ENCODE peak calls at places on chromosome 17, in four cellular contexts. K is NCI-H526 treated with DMSO at 0.1 percent for 48 hours, G is lower leg skin, O is NCI-H446 treated with DMSO at 0.1 percent for 48 hours. J is an unnamed sample.

GRCh38 chr17:29769225-29769624 is 146.5 kb upstream of the CORO6 start:
- DNase-seq in O (no peak), K (no peak), G (no peak), J (no peak)

GRCh38 chr17:36760425-36760824 is 159.0 kb downstream of the MRM1 start:
- DNase-seq in K (no peak), O (no peak), G (no peak), J (no peak)

GRCh38 chr17:45812102-45812501 is 28.0 kb downstream of the CRHR1 start:
- DNase-seq in G (no peak), O (no peak), K (peak; percentile 17), J (no peak)

GRCh38 chr17:47999612-48000011 is 28.7 kb downstream of the CDK5RAP3 start:
- DNase-seq in O (no peak), G (no peak), K (no peak), J (no peak)

GRCh38 chr17:31072186-31072585 is 22.6 kb upstream of the NF1 start:
- DNase-seq in G (no peak), O (no peak), K (no peak), J (no peak)

GRCh38 chr17:65370669-65371126 is 190.8 kb downstream of the AXIN2 start:
- DNase-seq in G (no peak), O (no peak), K (no peak), J (no peak)

GRCh38 chr17:58358408-58359172 is 6.6 kb upstream of the SUPT4H1 start:
- DNase-seq in G (no peak), O (no peak), K (no peak), J (no peak)

GRCh38 chr17:4087911-4088693 is 54.7 kb downstream of the ZZEF1 start:
- DNase-seq in O (no peak), G (no peak), K (no peak), J (no peak)

GRCh38 chr17:67390646-67391480 is 13.8 kb downstream of the PITPNC1 start:
- DNase-seq in G (no peak), K (no peak), O (peak; percentile 54), J (no peak)

GRCh38 chr17:83201206-83202001 is 122.0 kb downstream of the METRNL start:
- DNase-seq in K (no peak), O (no peak), G (peak; percentile 15), J (no peak)

GRCh38 chr17:57671546-57672204 is 73.4 kb downstream of the CCDC182 start:
- DNase-seq in O (peak; percentile 40), G (no peak), K (peak; percentile 83), J (peak; percentile 86)

GRCh38 chr17:79658811-79659207 is 48.0 kb upstream of the RBFOX3 start:
- DNase-seq in G (no peak), K (peak; percentile 35), O (no peak), J (peak; percentile 81)

GRCh38 chr17:80504671-80505413 is 28.4 kb upstream of the NPTX1 start:
- DNase-seq in O (no peak), K (no peak), G (no peak), J (no peak)

GRCh38 chr17:18967806-18968744 is 16.1 kb downstream of the SLC5A10 start:
- DNase-seq in O (no peak), G (no peak), K (no peak), J (no peak)

GRCh38 chr17:2137342-2138098 is 82.6 kb downstream of the HIC1 start:
- DNase-seq in K (no peak), O (no peak), G (no peak), J (no peak)

GRCh38 chr17:6654816-6655731 is 3.5 kb downstream of the C17orf100 start:
- DNase-seq in O (no peak), G (no peak), K (peak; percentile 39), J (peak; percentile 73)

GRCh38 chr17:19570497-19571151 is 37.0 kb downstream of the SLC47A1 start:
- DNase-seq in O (peak; percentile 28), K (no peak), G (no peak), J (no peak)

GRCh38 chr17:11925271-11926021 is 71.8 kb downstream of the ZNF18 start:
- DNase-seq in O (no peak), G (no peak), K (no peak), J (no peak)

GRCh38 chr17:49339359-49339758 is 22.7 kb downstream of the ZNF652 start:
- DNase-seq in O (no peak), K (no peak), G (no peak), J (no peak)

GRCh38 chr17:80643700-80644099 is 99.1 kb downstream of the RPTOR start:
- DNase-seq in O (no peak), G (no peak), K (no peak), J (no peak)

GRCh38 chr17:29112780-29113295 is 67.4 kb downstream of the MYO18A start:
- DNase-seq in K (no peak), O (peak; percentile 86), G (no peak), J (no peak)